ENCODE peak calls at places on chromosomes 5 and 9, in four cellular contexts. Y is head of caudate nucleus, J is activated T-cell treated with anti-CD3 and anti-CD28 coated beads for 1 hour, X is activated gamma-delta T cell treated with Interleukin-2 at 50 U/mL for 16 hours. D is an unnamed sample.

GRCh38 chr5:16082982-16083381 is 96.6 kb downstream of the MARCHF11 start:
- DNase-seq in Y (no peak), X (no peak), J (no peak), D (no peak)

GRCh38 chr5:169467382-169467781 is 116.2 kb upstream of the SPDL1 start:
- DNase-seq in Y (no peak), J (no peak), X (no peak), D (no peak)

GRCh38 chr5:57662991-57663390 is 180.4 kb upstream of the ACTBL2 start:
- DNase-seq in J (no peak), Y (no peak), X (no peak), D (no peak)

GRCh38 chr5:159682623-159683022 is 233.7 kb upstream of the ADRA1B start:
- DNase-seq in J (no peak), X (no peak), Y (no peak), D (no peak)

GRCh38 chr5:92713361-92713875 is 867.6 kb downstream of the NR2F1-AS1 start:
- DNase-seq in X (no peak), Y (no peak), J (no peak), D (no peak)

GRCh38 chr5:150155258-150156032 is at the start of gene PDGFRB:
- DNase-seq in X (peak; percentile 57), Y (peak; percentile 89), J (peak; percentile 38), D (peak; percentile 96)

GRCh38 chr5:147398860-147399259 is 111.0 kb downstream of the DPYSL3 start:
- DNase-seq in J (no peak), X (no peak), Y (no peak), D (no peak)

GRCh38 chr9:10071579-10071978 is 541.2 kb downstream of the PTPRD start:
- DNase-seq in X (no peak), J (no peak), Y (no peak), D (no peak)

GRCh38 chr9:3457171-3457570 is 68.6 kb downstream of the RFX3 start:
- DNase-seq in X (no peak), J (no peak), Y (no peak), D (no peak)

GRCh38 chr9:137244486-137245449 is 3.7 kb downstream of the TUBB4B start:
- DNase-seq in X (no peak), Y (no peak), J (no peak), D (no peak)

GRCh38 chr5:72556351-72557146 is 49.3 kb upstream of the ZNF366 start:
- DNase-seq in J (no peak), Y (peak; percentile 61), X (peak; percentile 12), D (peak; percentile 74)

GRCh38 chr5:78995521-78995920 is 10.4 kb upstream of the ARSB start:
- DNase-seq in X (no peak), Y (no peak), J (no peak), D (no peak)

GRCh38 chr5:171766875-171767274 is 18.7 kb upstream of the SMIM23 start:
- DNase-seq in Y (no peak), X (no peak), J (no peak), D (no peak)

GRCh38 chr5:40746703-40747102 is 9.1 kb downstream of the TTC33 start:
- DNase-seq in X (no peak), Y (no peak), J (no peak), D (no peak)

GRCh38 chr9:70113403-70114022 is 69.9 kb downstream of the MAMDC2 start:
- DNase-seq in X (no peak), Y (peak; percentile 71), J (no peak), D (peak; percentile 80)

GRCh38 chr5:119255571-119256356 is 100.1 kb upstream of the TNFAIP8 start:
- DNase-seq in X (no peak), J (no peak), Y (no peak), D (no peak)

GRCh38 chr9:80560976-80561375 is 989.2 kb downstream of the TLE4 start:
- DNase-seq in Y (no peak), X (no peak), J (no peak), D (no peak)

GRCh38 chr5:59099995-59100345 is 517.1 kb downstream of the RAB3C start:
- DNase-seq in X (no peak), Y (no peak), J (no peak), D (no peak)

GRCh38 chr9:69785757-69786156 is 25.9 kb upstream of the PTAR1 start:
- DNase-seq in X (no peak), J (no peak), Y (no peak), D (no peak)

GRCh38 chr9:135736265-135736978 is 34.4 kb downstream of the KCNT1 start:
- DNase-seq in Y (peak; percentile 57), X (no peak), J (no peak), D (no peak)

GRCh38 chr5:16654647-16655334 is 38.0 kb upstream of the RETREG1 start:
- DNase-seq in Y (no peak), J (no peak), X (no peak), D (no peak)

GRCh38 chr5:14720236-14720923 is 55.9 kb downstream of the OTULIN start:
- DNase-seq in J (no peak), Y (no peak), X (no peak), D (no peak)

GRCh38 chr5:154271936-154272514 is 81.5 kb downstream of the GALNT10 start:
- DNase-seq in X (no peak), Y (no peak), J (no peak), D (no peak)

GRCh38 chr5:82639393-82640144 is 361.4 kb upstream of the RPS23 start:
- DNase-seq in Y (no peak), X (no peak), J (no peak), D (no peak)

GRCh38 chr5:142221091-142221860 is 103.5 kb downstream of the SPRY4 start:
- DNase-seq in X (no peak), Y (no peak), J (no peak), D (no peak)

GRCh38 chr5:111135946-111136345 is 43.8 kb downstream of the WDR36 start:
- DNase-seq in X (no peak), Y (no peak), J (no peak), D (no peak)

GRCh38 chr9:21752003-21752402 is 50.4 kb upstream of the MTAP start:
- DNase-seq in J (no peak), X (no peak), Y (no peak), D (no peak)